ENCODE peak calls at places on chromosomes 7 and 10, in five cellular contexts. R is endothelial cell, G is psoas muscle, L is heart left ventricle, C is pancreas. X is an unnamed sample.

GRCh38 chr10:34121125-34121973 is 693.7 kb downstream of the PARD3 start:
- DNase-seq in L (no peak), R (no peak), C (no peak), G (no peak), X (no peak)

GRCh38 chr7:151552352-151553028 is 32.8 kb upstream of the RHEB start:
- DNase-seq in G (no peak), L (no peak), C (peak), R (no peak), X (no peak)

GRCh38 chr10:121078672-121079102 is 227.5 kb downstream of the WDR11 start:
- DNase-seq in C (no peak), R (no peak), G (no peak), L (no peak), X (no peak)

GRCh38 chr7:42502022-42502421 is 265.0 kb upstream of the GLI3 start:
- DNase-seq in L (no peak), G (no peak), C (no peak), R (no peak), X (no peak)

GRCh38 chr7:47295606-47296005 is 286.3 kb downstream of the TNS3 start:
- DNase-seq in C (no peak), R (no peak), L (no peak), G (no peak), X (no peak)

GRCh38 chr10:73439605-73440298 is 6.4 kb upstream of the MSS51 start:
- DNase-seq in L (no peak), R (no peak), G (no peak), C (no peak), X (no peak)

GRCh38 chr7:139249179-139249822 is 18.3 kb downstream of the UBN2 start:
- DNase-seq in R (no peak), L (no peak), C (no peak), G (no peak), X (no peak)

GRCh38 chr10:4767033-4767814 is 58.8 kb upstream of the AKR1E2 start:
- DNase-seq in R (no peak), L (peak), C (no peak), G (no peak), X (no peak)

GRCh38 chr7:26293569-26294308 is 2.1 kb downstream of the SNX10 start:
- DNase-seq in L (no peak), C (no peak), G (no peak), R (no peak), X (peak)

GRCh38 chr7:2172311-2173183 is 60.2 kb downstream of the MAD1L1 start:
- DNase-seq in G (no peak), R (no peak), L (no peak), C (peak), X (no peak)

GRCh38 chr7:140679186-140679585 is 6.4 kb downstream of the ADCK2 start:
- DNase-seq in L (no peak), G (no peak), C (no peak), R (no peak), X (no peak)

GRCh38 chr7:69962077-69962855 is 364.0 kb downstream of the AUTS2 start:
- DNase-seq in R (no peak), G (peak), C (peak), L (peak), X (no peak)

GRCh38 chr10:50614444-50615137 is 9.2 kb downstream of the SGMS1 start:
- DNase-seq in R (peak), L (no peak), G (no peak), C (no peak), X (no peak)

GRCh38 chr10:101241840-101242707 is 12.8 kb upstream of the LBX1 start:
- DNase-seq in G (peak), R (no peak), L (no peak), C (no peak), X (no peak)

GRCh38 chr7:2705371-2706096 is 17.5 kb downstream of the AMZ1 start:
- DNase-seq in G (no peak), L (no peak), C (no peak), R (no peak), X (no peak)

GRCh38 chr10:113646337-113647201 is 17.3 kb downstream of the NRAP start:
- DNase-seq in R (no peak), L (peak), C (no peak), G (no peak), X (no peak)

GRCh38 chr10:11898033-11898371 is 74.8 kb downstream of the PROSER2 start:
- DNase-seq in C (no peak), R (no peak), L (no peak), G (no peak), X (no peak)

GRCh38 chr7:38873433-38873832 is 35.6 kb downstream of the VPS41 start:
- DNase-seq in G (no peak), R (no peak), L (no peak), C (no peak), X (no peak)

GRCh38 chr7:7330997-7331396 is 148.7 kb downstream of the C1GALT1 start:
- DNase-seq in C (no peak), G (no peak), L (no peak), R (no peak), X (no peak)

GRCh38 chr7:14691597-14692203 is 210.9 kb downstream of the DGKB start:
- DNase-seq in R (peak), L (peak), G (peak), C (peak), X (peak)

GRCh38 chr7:42445691-42446090 is 208.7 kb upstream of the GLI3 start:
- DNase-seq in C (no peak), L (no peak), R (no peak), G (no peak), X (no peak)

GRCh38 chr10:72796042-72796441 is 97.5 kb upstream of the OIT3 start:
- DNase-seq in C (no peak), G (no peak), R (no peak), L (no peak), X (no peak)

GRCh38 chr7:130988443-130988842 is 254.4 kb upstream of the KLF14 start:
- DNase-seq in R (no peak), L (no peak), G (no peak), C (no peak), X (no peak)

DNA sequence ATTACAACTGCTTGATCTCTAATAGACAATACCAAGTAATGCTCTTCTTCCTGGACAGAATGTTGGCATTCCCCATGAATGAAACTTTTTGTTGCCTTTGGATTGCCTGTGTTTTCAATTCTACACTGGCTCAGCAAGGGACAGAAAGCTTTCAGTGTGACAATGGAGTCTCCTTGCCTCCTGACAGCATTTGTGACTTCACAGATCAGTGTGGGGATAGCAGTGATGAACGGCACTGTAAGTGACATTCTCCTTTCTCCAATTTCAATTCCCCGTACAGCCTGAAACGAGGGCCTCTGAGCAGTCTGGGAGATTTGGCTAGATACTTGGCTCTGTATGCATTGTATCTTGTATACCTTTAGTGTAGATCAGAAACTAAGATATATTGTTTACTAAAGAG is 300 bp downstream of the MALRD1 start:
- DNase-seq in R (no peak), L (no peak), C (no peak), G (no peak), X (no peak)
- TF ChIP-seq CTCF in R (no peak), L (no peak), C (no peak), G (no peak), X (no peak)

DNA sequence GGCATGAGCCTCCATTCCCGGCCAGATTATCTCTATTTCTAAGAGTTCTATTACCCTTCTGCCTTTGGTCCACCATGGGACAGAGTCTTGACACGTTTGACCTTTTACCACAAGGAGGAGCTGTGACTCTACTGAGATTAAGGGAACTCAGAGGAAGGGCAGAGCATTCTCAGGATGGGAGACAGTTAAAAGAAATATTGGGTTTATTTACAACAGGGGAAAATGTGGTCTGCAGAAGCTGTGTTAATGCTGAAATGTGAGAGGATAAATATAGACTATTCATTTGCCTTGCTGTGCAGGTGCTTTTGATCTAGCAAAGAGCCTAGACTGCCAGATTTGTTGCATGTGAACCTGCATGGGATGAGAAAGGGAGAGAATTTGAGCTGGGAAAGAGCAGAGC is 45.8 kb upstream of the PRSS58 start:
- DNase-seq in R (peak), L (no peak), G (no peak), C (no peak), X (no peak)
- TF ChIP-seq CTCF in R (peak), L (peak), G (no peak), C (peak), X (peak)

DNA sequence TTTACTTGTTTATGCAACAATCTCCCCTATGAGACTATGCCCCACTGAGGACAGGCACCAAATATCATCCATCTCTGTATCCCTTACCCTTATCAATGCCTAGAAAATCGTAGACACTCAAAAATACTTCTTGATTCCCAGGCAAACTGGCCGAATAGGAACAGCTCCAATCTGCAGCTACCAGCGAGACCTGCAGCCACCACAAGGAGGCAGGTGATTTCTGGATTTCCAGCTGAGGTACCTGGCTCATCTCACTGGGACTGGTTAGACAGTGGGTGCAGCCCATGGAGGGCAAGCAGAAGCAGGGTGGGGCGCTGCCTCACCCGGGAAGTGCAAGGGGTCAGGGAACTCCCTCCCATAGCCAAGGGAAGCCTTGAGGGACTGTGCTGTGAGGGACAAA is 10.8 kb upstream of the PPP1R3C start:
- DNase-seq in G (no peak), C (no peak), R (no peak), L (no peak), X (no peak)
- TF ChIP-seq CTCF in G (no peak), C (no peak), R (peak), L (peak), X (no peak)

DNA sequence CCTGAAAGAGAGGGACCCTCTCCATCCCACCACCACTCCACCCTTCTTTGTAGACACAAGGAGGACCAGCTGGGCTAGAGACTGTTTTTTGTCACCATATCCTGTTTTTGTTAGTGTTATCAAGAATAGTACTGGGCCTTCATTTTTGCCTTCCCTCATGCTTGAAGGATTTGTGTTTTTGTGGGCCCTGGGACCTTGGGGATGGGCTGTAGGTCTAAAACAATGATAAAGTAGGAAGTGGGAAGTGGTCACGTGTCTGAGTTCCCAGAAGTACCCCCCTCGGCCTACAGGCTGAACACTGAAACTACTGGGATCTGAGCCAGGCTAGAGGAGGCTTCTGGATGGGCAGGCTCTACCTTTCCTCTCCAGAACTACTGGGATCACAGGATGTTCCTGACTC is 8.9 kb downstream of the AGFG2 start:
- DNase-seq in G (no peak), L (peak), C (no peak), R (no peak), X (no peak)
- TF ChIP-seq CTCF in G (no peak), L (no peak), C (no peak), R (no peak), X (no peak)

DNA sequence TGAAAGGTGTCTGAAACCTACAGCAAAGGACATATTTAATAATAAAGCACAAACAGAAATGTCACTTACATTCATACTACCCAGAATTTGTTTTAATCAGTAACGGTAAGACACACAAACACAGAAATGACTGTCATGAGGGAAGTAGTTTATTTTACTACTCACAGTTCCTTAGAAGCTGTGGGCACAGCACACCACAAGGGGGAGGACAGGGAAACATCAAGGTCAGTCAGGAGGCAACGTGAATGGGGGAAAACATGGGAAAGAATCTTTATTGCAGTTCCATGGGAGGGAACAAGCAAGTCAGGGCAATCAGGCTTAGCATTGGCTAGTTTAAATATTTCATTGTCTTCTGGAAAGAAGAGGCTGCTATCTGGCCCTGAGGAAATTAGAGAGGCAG is 123.8 kb upstream of the PDSS1 start:
- DNase-seq in C (no peak), G (no peak), L (no peak), R (no peak), X (no peak)
- TF ChIP-seq CTCF in C (no peak), G (no peak), L (no peak), R (peak), X (no peak)

GRCh38 chr7:125059861-125060456 is 130.3 kb upstream of the POT1 start:
- DNase-seq in C (no peak), G (no peak), L (no peak), R (no peak), X (peak)
- TF ChIP-seq CTCF in C (peak), G (no peak), L (peak), R (peak), X (no peak)

GRCh38 chr10:118754556-118755423 is at the start of gene CACUL1:
- DNase-seq in L (peak), C (peak), G (peak), R (peak), X (peak)
- TF ChIP-seq CTCF in L (no peak), C (no peak), G (no peak), R (no peak), X (no peak)

GRCh38 chr10:26513101-26513500 is 75.0 kb downstream of the APBB1IP start:
- DNase-seq in L (no peak), C (no peak), G (no peak), R (no peak), X (no peak)
- TF ChIP-seq CTCF in L (no peak), C (no peak), G (no peak), R (no peak), X (no peak)

GRCh38 chr7:5457245-5457735 is 33.7 kb upstream of the TNRC18 start:
- DNase-seq in C (no peak), L (no peak), G (no peak), R (no peak), X (no peak)
- TF ChIP-seq CTCF in C (no peak), L (no peak), G (no peak), R (no peak), X (no peak)

DNA sequence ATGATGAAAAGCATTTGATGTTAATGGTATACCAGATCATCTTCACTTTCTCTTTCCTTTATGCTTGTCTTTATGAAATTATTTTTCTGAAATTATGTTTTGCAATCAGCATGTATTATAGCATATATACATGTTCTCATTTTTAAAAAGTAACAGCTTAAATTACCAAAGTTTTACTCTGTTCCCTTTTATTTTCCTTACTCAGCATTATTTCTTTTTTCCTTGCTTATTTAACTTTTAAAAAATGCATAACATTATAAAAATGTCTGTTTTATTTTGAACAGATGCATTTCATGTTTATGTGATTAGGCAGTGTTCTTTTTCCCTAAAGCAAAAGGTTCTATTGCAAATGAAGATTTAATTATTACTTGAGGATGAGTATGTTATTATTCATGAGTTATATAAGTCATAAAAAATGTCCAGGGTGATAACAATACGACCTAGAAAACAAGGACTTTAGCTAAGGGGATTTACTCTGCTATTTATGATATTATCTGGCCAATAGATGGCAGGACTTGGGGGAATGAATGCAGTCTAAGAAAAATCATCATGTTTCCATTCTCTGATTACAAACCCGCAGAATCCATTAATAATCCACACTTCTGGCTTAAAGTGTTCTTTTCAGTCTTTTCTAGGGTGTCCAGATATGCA is 38.5 kb downstream of the CABCOCO1 start:
- DNase-seq in L (no peak), G (no peak), C (no peak), R (no peak), X (no peak)
- TF ChIP-seq CTCF in L (no peak), G (no peak), C (no peak), R (no peak), X (no peak)